ENCODE peak calls at places on chromosomes 1 and 21, in four cellular contexts. L, K, I and G are unnamed samples.

GRCh38 chr21:36693144-36694040 is 5.5 kb upstream of the SIM2 start:
- DNase-seq in L (no peak), K (no peak), I (no peak), G (no peak)

GRCh38 chr1:5850503-5850902 is 141.7 kb downstream of the NPHP4 start:
- DNase-seq in L (no peak), K (no peak), I (no peak), G (no peak)

GRCh38 chr21:46581780-46582307 is 23.0 kb downstream of the S100B start:
- DNase-seq in L (no peak), K (no peak), I (no peak), G (no peak)

GRCh38 chr1:110237406-110238152 is 27.5 kb downstream of the KCNC4 start:
- DNase-seq in L (no peak), K (no peak), I (no peak), G (no peak)

GRCh38 chr1:11394592-11395229 is 84.2 kb upstream of the DISP3 start:
- DNase-seq in L (no peak), K (no peak), I (no peak), G (no peak)

GRCh38 chr1:155070721-155071556 is 7.4 kb downstream of the EFNA4 start:
- DNase-seq in L (no peak), K (peak; percentile 74), I (peak; percentile 64), G (peak; percentile 47)

GRCh38 chr1:63630238-63630637 is 37.0 kb downstream of the PGM1 start:
- DNase-seq in L (no peak), K (no peak), I (no peak), G (no peak)

GRCh38 chr1:214329456-214330220 is 48.7 kb downstream of the SMYD2 start:
- DNase-seq in L (no peak), K (no peak), I (no peak), G (no peak)

GRCh38 chr1:3279182-3279470 is 175.3 kb upstream of the ARHGEF16 start:
- DNase-seq in L (no peak), K (no peak), I (no peak), G (no peak)

GRCh38 chr1:2974701-2975301 is 46.5 kb upstream of the ACTRT2 start:
- DNase-seq in L (no peak), K (no peak), I (no peak), G (no peak)